ENCODE peak calls at places on chromosomes 16 and 17, in six cellular contexts. I, B, Y, D, J and N are unnamed samples.
A peak's percentile ranks its signal among the peaks of the same experiment; 100 is the strongest.

GRCh38 chr17:65564793-65565192 is 3.3 kb upstream of the AXIN2 start:
- DNase-seq in I (no peak), B (no peak), Y (no peak), D (peak; percentile 56), J (no peak), N (no peak)

GRCh38 chr17:15319461-15319860 is 21.9 kb downstream of the TEKT3 start:
- DNase-seq in I (no peak), B (no peak), Y (no peak), D (no peak), J (no peak), N (no peak)

GRCh38 chr17:65629234-65629690 is 67.8 kb upstream of the AXIN2 start:
- DNase-seq in I (no peak), B (no peak), Y (peak; percentile 70), D (no peak), J (no peak), N (no peak)

GRCh38 chr16:85222151-85222863 is 110.0 kb upstream of the CIBAR2 start:
- DNase-seq in I (no peak), B (no peak), Y (no peak), D (no peak), J (no peak), N (no peak)

GRCh38 chr17:40004072-40004471 is 11.2 kb upstream of the CSF3 start:
- DNase-seq in I (no peak), B (no peak), Y (no peak), D (no peak), J (no peak), N (no peak)

GRCh38 chr16:14539156-14539555 is 90.9 kb downstream of the PARN start:
- DNase-seq in I (no peak), B (no peak), Y (no peak), D (no peak), J (no peak), N (no peak)

GRCh38 chr17:35900693-35901487 is 20.7 kb upstream of the CCL5 start:
- DNase-seq in I (no peak), B (no peak), Y (no peak), D (no peak), J (no peak), N (no peak)

GRCh38 chr16:66549284-66550131 is at the start of gene TK2:
- DNase-seq in I (peak; percentile 71), B (peak; percentile 65), Y (peak; percentile 91), D (peak; percentile 48), J (peak; percentile 81), N (peak; percentile 44)

GRCh38 chr16:17467923-17468540 is 2.7 kb downstream of the XYLT1 start:
- DNase-seq in I (peak; percentile 80), B (peak; percentile 26), Y (peak; percentile 90), D (peak; percentile 48), J (peak; percentile 74), N (peak; percentile 66)

GRCh38 chr16:28549301-28549899 is 4.3 kb upstream of the SGF29 start:
- DNase-seq in I (no peak), B (peak; percentile 45), Y (no peak), D (no peak), J (no peak), N (no peak)

GRCh38 chr17:14014647-14015046 is 54.7 kb upstream of the COX10 start:
- DNase-seq in I (no peak), B (no peak), Y (no peak), D (no peak), J (no peak), N (no peak)

GRCh38 chr17:49637050-49637449 is 40.8 kb downstream of the SPOP start:
- DNase-seq in I (no peak), B (no peak), Y (no peak), D (no peak), J (no peak), N (no peak)

GRCh38 chr16:80993293-80993691 is 13.4 kb downstream of the CMC2 start:
- DNase-seq in I (no peak), B (no peak), Y (no peak), D (no peak), J (no peak), N (no peak)

GRCh38 chr16:29915590-29916247 is 10.3 kb downstream of the KCTD13 start:
- DNase-seq in I (no peak), B (peak; percentile 29), Y (no peak), D (no peak), J (no peak), N (no peak)

GRCh38 chr17:76146053-76146875 is 5.2 kb upstream of the FOXJ1 start:
- DNase-seq in I (no peak), B (no peak), Y (no peak), D (no peak), J (peak; percentile 43), N (no peak)

GRCh38 chr17:19410875-19411291 is at the start of gene RNF112:
- DNase-seq in I (no peak), B (no peak), Y (peak; percentile 85), D (no peak), J (no peak), N (no peak)

GRCh38 chr16:6016530-6017184 is 919.1 kb upstream of the EEF2KMT start:
- DNase-seq in I (no peak), B (peak; percentile 22), Y (no peak), D (no peak), J (no peak), N (no peak)

DNA sequence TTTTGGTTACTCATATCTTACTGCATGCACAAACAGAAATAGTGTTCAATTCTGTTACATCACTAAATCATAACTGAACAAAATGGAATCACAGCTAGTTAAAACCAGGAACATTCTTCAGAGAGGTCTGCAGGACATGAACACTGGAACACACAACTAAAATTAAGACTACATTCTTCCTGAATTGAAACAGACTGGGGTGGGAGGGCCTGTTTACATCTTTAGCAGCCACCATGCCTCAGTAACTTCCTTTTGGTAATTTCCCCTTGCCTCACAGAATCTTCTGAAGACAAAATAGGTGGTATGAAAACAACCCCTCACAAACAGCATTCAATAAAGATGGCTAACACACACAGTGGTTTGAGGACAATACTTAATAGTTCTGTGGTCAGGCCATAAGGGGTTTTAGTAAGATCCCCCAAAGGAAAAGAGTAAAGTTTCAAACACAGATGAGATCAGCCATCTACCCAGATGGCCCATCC is 6.5 kb downstream of the MARF1 start:
- DNase-seq in I (no peak), B (no peak), Y (no peak), D (no peak), J (no peak), N (no peak)
- TF ChIP-seq POLR2A in I (no peak), B (no peak), Y (no peak), D (no peak), J (no peak), N (no peak)

GRCh38 chr17:44797809-44798208 is 32.3 kb downstream of the GJC1 start:
- DNase-seq in I (no peak), B (no peak), Y (peak; percentile 68), D (no peak), J (no peak), N (no peak)
- TF ChIP-seq POLR2A in I (no peak), B (no peak), Y (no peak), D (no peak), J (no peak), N (no peak)

GRCh38 chr16:68357923-68358322 is 47.1 kb downstream of the PRMT7 start:
- DNase-seq in I (no peak), B (no peak), Y (no peak), D (no peak), J (no peak), N (no peak)

GRCh38 chr16:68357521-68357922 is 46.7 kb downstream of the PRMT7 start:
- DNase-seq in I (no peak), B (no peak), Y (no peak), D (no peak), J (peak; percentile 52), N (no peak)

GRCh38 chr16:68356919-68357286 is 46.1 kb downstream of the PRMT7 start:
- DNase-seq in I (no peak), B (no peak), Y (no peak), D (no peak), J (no peak), N (no peak)

GRCh38 chr16:68355447-68356248 is 44.8 kb downstream of the PRMT7 start:
- DNase-seq in I (no peak), B (no peak), Y (no peak), D (no peak), J (no peak), N (no peak)

DNA sequence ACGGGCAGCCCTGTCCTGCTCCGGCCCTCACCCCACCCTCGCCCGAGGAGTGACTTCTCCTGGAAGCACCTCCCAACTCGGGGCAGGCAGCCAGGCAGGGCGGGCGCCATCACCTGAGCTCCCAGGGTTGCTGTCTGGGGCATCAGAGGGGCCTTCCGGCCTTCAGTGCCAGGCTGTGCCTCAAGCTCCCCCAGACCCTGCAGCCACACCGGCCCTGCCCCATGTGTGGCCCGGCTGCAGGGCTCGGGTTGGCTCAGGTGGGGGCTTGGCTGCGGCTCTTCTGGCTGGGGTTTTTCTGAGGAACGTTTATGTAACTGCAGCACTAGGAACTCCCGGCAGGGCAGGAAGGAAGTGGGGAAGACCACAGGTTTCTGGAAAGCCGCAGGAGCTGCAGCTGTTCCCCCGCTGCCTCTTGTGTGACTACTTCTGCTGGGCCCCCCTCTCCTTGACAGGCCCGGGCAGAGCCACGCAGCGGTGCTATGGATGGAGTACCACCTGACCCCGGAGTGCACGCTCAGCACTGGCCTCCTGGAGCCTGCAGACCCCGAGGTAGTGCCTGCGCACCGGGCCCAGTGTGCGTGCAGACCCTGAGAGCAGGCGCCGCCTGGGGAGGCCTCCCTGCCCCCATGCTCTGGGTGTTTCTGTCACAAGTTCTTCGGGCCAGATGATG is 45.6 kb downstream of the PRMT7 start:
- DNase-seq in I (peak; percentile 78), B (no peak), Y (no peak), D (no peak), J (peak; percentile 54), N (no peak)
- TF ChIP-seq POLR2A in I (no peak), B (no peak), Y (no peak), D (no peak), J (no peak), N (no peak)

GRCh38 chr16:56932588-56933265 is 785 bp downstream of the HERPUD1 start:
- DNase-seq in I (peak; percentile 81), B (peak; percentile 66), Y (peak; percentile 95), D (peak; percentile 83), J (peak; percentile 88), N (peak; percentile 81)
- TF ChIP-seq POLR2A in I (peak; percentile 84), B (no peak), Y (no peak), D (peak; percentile 42), J (peak; percentile 56), N (peak; percentile 71)

DNA sequence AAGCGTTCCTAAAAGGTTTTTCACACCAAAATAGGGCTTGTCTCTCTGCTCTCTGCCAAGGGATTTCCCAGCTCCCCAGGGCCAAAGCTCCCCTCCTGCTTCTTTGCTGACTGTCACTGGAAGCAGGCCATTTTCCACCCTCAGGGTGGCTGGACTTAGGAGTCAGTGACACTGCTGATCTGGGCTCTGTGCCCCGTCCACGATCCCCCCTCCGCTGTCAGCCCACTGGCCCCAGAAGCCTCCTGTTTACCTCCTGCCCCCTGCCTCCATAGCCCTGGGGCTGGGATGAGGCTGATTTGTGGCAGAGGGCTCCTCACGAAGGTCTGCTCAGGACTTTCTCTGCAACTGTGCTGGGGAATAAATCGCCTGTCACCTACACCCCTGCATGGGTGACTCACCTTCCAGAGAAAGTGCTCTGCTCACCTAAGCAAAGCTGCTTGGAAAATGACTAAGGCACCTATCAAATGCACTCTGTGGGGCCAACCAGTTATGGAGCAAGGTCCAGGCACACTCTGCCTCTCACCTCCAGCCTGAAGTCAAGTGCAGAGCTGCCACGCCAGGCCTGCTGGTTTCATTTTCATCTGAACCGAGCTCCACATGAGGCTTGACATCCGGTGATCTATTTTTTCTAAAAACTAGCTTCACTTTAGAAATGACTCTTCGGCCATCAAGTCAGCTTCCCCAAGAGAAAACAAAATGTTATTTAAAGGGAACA is 4.9 kb downstream of the MAP3K14 start:
- DNase-seq in I (peak; percentile 89), B (peak; percentile 62), Y (no peak), D (peak; percentile 68), J (peak; percentile 86), N (peak; percentile 53)
- TF ChIP-seq POLR2A in I (peak; percentile 80), B (no peak), Y (no peak), D (no peak), J (peak; percentile 81), N (peak; percentile 41)

GRCh38 chr16:88781140-88782077 is 3.6 kb downstream of the PIEZO1 start:
- DNase-seq in I (peak; percentile 73), B (no peak), Y (no peak), D (no peak), J (no peak), N (no peak)
- TF ChIP-seq POLR2A in I (no peak), B (no peak), Y (no peak), D (no peak), J (no peak), N (no peak)